ENCODE peak calls at places on chromosome 6, in nine cellular contexts. One of them, this sample, is unnamed.

GRCh38 chr6:144346719-144347446 is 61.7 kb downstream of the UTRN start:
- DNase-seq in progenitor cell of endocrine pancreas: no peak
- DNase-seq in lower lobe of right lung: no peak
- DNase-seq in GM20000: no peak
- DNase-seq in brain microvascular endothelial cell: peak
- DNase-seq in H9: no peak
- DNase-seq in endothelial cell: no peak
- DNase-seq in AG04450: peak
- DNase-seq in thyroid gland: no peak
- DNase-seq in this sample: no peak

GRCh38 chr6:112360498-112360897 is 13.4 kb downstream of the RFPL4B start:
- DNase-seq in progenitor cell of endocrine pancreas: no peak
- DNase-seq in lower lobe of right lung: no peak
- DNase-seq in GM20000: no peak
- DNase-seq in brain microvascular endothelial cell: peak
- DNase-seq in H9: no peak
- DNase-seq in endothelial cell: no peak
- DNase-seq in AG04450: no peak
- DNase-seq in thyroid gland: peak
- DNase-seq in this sample: no peak

GRCh38 chr6:169592558-169592957 is 109.3 kb downstream of the WDR27 start:
- DNase-seq in progenitor cell of endocrine pancreas: no peak
- DNase-seq in lower lobe of right lung: no peak
- DNase-seq in GM20000: no peak
- DNase-seq in brain microvascular endothelial cell: peak
- DNase-seq in H9: no peak
- DNase-seq in endothelial cell: no peak
- DNase-seq in AG04450: peak
- DNase-seq in thyroid gland: no peak
- DNase-seq in this sample: no peak

GRCh38 chr6:78829407-78829806 is 37.9 kb upstream of the IRAK1BP1 start:
- DNase-seq in progenitor cell of endocrine pancreas: no peak
- DNase-seq in lower lobe of right lung: no peak
- DNase-seq in GM20000: no peak
- DNase-seq in brain microvascular endothelial cell: no peak
- DNase-seq in H9: no peak
- DNase-seq in endothelial cell: no peak
- DNase-seq in AG04450: no peak
- DNase-seq in thyroid gland: no peak
- DNase-seq in this sample: no peak

GRCh38 chr6:25987845-25988244 is 25.2 kb downstream of the TRIM38 start:
- DNase-seq in progenitor cell of endocrine pancreas: no peak
- DNase-seq in lower lobe of right lung: no peak
- DNase-seq in GM20000: no peak
- DNase-seq in brain microvascular endothelial cell: no peak
- DNase-seq in H9: peak
- DNase-seq in endothelial cell: no peak
- DNase-seq in AG04450: no peak
- DNase-seq in thyroid gland: no peak
- DNase-seq in this sample: no peak

GRCh38 chr6:170151235-170152110 is 139.4 kb downstream of the DLL1 start:
- DNase-seq in progenitor cell of endocrine pancreas: no peak
- DNase-seq in lower lobe of right lung: peak
- DNase-seq in GM20000: no peak
- DNase-seq in brain microvascular endothelial cell: no peak
- DNase-seq in H9: no peak
- DNase-seq in endothelial cell: no peak
- DNase-seq in AG04450: no peak
- DNase-seq in thyroid gland: no peak
- DNase-seq in this sample: no peak

GRCh38 chr6:26640806-26641205 is 18.7 kb downstream of the ZNF322 start:
- DNase-seq in progenitor cell of endocrine pancreas: no peak
- DNase-seq in lower lobe of right lung: no peak
- DNase-seq in GM20000: no peak
- DNase-seq in brain microvascular endothelial cell: no peak
- DNase-seq in H9: no peak
- DNase-seq in endothelial cell: no peak
- DNase-seq in AG04450: no peak
- DNase-seq in thyroid gland: no peak
- DNase-seq in this sample: no peak

GRCh38 chr6:72589096-72589495 is 32.8 kb upstream of the KCNQ5 start:
- DNase-seq in progenitor cell of endocrine pancreas: no peak
- DNase-seq in lower lobe of right lung: no peak
- DNase-seq in GM20000: no peak
- DNase-seq in brain microvascular endothelial cell: no peak
- DNase-seq in H9: no peak
- DNase-seq in endothelial cell: no peak
- DNase-seq in AG04450: no peak
- DNase-seq in thyroid gland: no peak
- DNase-seq in this sample: no peak

GRCh38 chr6:167750956-167751358 is 75.8 kb upstream of the AFDN start:
- DNase-seq in progenitor cell of endocrine pancreas: peak
- DNase-seq in lower lobe of right lung: peak
- DNase-seq in GM20000: no peak
- DNase-seq in brain microvascular endothelial cell: no peak
- DNase-seq in H9: peak
- DNase-seq in endothelial cell: no peak
- DNase-seq in AG04450: no peak
- DNase-seq in thyroid gland: peak
- DNase-seq in this sample: no peak

GRCh38 chr6:160431231-160431630 is 83.1 kb downstream of the SLC22A3 start:
- DNase-seq in progenitor cell of endocrine pancreas: no peak
- DNase-seq in lower lobe of right lung: no peak
- DNase-seq in GM20000: no peak
- DNase-seq in brain microvascular endothelial cell: peak
- DNase-seq in H9: no peak
- DNase-seq in endothelial cell: no peak
- DNase-seq in AG04450: peak
- DNase-seq in thyroid gland: no peak
- DNase-seq in this sample: no peak

DNA sequence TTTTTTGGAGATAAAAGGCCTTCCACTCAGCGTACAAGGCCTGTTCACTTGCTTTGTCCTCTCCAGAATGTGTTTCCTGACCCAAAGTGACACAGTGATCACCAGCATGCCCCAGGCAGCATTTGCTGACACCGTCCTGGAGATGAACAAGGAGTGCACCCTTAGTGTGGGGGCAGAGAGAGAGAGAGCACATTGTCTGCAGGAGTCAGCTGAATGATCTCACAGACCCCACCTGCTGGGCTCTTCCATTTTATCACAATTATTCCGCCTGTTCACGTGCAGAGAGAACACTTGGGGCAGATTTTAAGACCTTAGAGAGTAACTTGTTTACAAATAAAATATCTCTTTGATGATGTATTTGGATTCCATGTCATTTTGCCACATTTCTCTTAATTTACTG is 22.4 kb upstream of the MAS1L start:
- DNase-seq in progenitor cell of endocrine pancreas: no peak
- DNase-seq in lower lobe of right lung: no peak
- DNase-seq in GM20000: no peak
- DNase-seq in brain microvascular endothelial cell: no peak
- DNase-seq in H9: peak
- DNase-seq in endothelial cell: no peak
- DNase-seq in AG04450: no peak
- DNase-seq in thyroid gland: no peak
- DNase-seq in this sample: peak
- TF ChIP-seq CTCF in progenitor cell of endocrine pancreas: no peak
- TF ChIP-seq CTCF in lower lobe of right lung: no peak
- TF ChIP-seq CTCF in GM20000: no peak
- TF ChIP-seq CTCF in brain microvascular endothelial cell: peak
- TF ChIP-seq CTCF in H9: peak
- TF ChIP-seq CTCF in endothelial cell: no peak
- TF ChIP-seq CTCF in AG04450: no peak
- TF ChIP-seq CTCF in thyroid gland: no peak
- TF ChIP-seq CTCF in this sample: no peak

GRCh38 chr6:20158691-20159090 is 53.6 kb downstream of the MBOAT1 start:
- DNase-seq in progenitor cell of endocrine pancreas: no peak
- DNase-seq in lower lobe of right lung: no peak
- DNase-seq in GM20000: no peak
- DNase-seq in brain microvascular endothelial cell: no peak
- DNase-seq in H9: no peak
- DNase-seq in endothelial cell: no peak
- DNase-seq in AG04450: no peak
- DNase-seq in thyroid gland: no peak
- DNase-seq in this sample: no peak
- TF ChIP-seq CTCF in progenitor cell of endocrine pancreas: no peak
- TF ChIP-seq CTCF in lower lobe of right lung: no peak
- TF ChIP-seq CTCF in GM20000: no peak
- TF ChIP-seq CTCF in brain microvascular endothelial cell: no peak
- TF ChIP-seq CTCF in H9: no peak
- TF ChIP-seq CTCF in endothelial cell: no peak
- TF ChIP-seq CTCF in AG04450: no peak
- TF ChIP-seq CTCF in thyroid gland: no peak
- TF ChIP-seq CTCF in this sample: no peak

GRCh38 chr6:30676660-30677270 is 4.0 kb upstream of the DHX16 start:
- DNase-seq in progenitor cell of endocrine pancreas: no peak
- DNase-seq in lower lobe of right lung: no peak
- DNase-seq in GM20000: no peak
- DNase-seq in brain microvascular endothelial cell: no peak
- DNase-seq in H9: no peak
- DNase-seq in endothelial cell: no peak
- DNase-seq in AG04450: no peak
- DNase-seq in thyroid gland: no peak
- DNase-seq in this sample: no peak

GRCh38 chr6:30664994-30665767 is 7.6 kb downstream of the DHX16 start:
- DNase-seq in progenitor cell of endocrine pancreas: no peak
- DNase-seq in lower lobe of right lung: no peak
- DNase-seq in GM20000: no peak
- DNase-seq in brain microvascular endothelial cell: no peak
- DNase-seq in H9: no peak
- DNase-seq in endothelial cell: no peak
- DNase-seq in AG04450: no peak
- DNase-seq in thyroid gland: no peak
- DNase-seq in this sample: no peak

GRCh38 chr6:30672445-30673253 is at the start of gene DHX16:
- DNase-seq in progenitor cell of endocrine pancreas: peak
- DNase-seq in lower lobe of right lung: peak
- DNase-seq in GM20000: peak
- DNase-seq in brain microvascular endothelial cell: peak
- DNase-seq in H9: peak
- DNase-seq in endothelial cell: peak
- DNase-seq in AG04450: peak
- DNase-seq in thyroid gland: peak
- DNase-seq in this sample: peak

DNA sequence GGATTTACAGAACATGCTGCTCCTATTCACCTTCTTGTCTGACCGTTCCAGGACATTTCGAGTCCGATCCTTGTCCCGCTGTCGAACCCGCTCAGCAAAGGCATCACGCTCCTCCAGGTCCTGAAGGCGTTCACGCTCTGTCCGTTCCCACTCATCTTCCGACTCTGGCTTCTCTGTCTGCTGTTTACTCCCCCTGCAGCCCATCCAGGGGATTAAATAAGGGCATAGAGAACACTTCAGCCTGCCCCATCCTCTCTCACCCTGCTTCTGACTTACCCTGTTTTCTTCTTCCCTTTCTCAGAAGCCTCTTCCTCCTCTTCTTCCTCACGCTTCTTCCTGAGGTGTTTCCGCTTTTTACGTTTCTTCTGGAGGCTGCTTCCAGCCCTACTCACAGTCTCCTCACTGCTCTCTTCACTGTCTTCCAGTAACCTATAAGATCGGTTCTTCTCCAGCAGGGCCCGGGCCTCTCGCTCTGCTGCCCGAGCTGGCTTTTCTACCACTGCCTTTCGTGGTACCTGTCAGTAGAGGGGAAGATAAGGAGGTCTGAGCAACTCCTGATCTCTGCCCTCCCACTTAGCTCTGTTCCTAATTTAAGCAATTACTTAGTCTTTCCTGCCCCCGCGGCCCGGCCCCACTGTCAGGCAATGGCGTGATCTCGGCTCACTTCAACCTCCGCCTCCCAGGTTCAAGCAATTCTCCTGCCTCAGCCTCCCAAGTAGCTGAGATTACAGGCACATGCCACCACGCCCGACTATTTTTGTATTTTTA is 1.9 kb downstream of the DHX16 start:
- DNase-seq in progenitor cell of endocrine pancreas: no peak
- DNase-seq in lower lobe of right lung: no peak
- DNase-seq in GM20000: no peak
- DNase-seq in brain microvascular endothelial cell: no peak
- DNase-seq in H9: no peak
- DNase-seq in endothelial cell: peak
- DNase-seq in AG04450: no peak
- DNase-seq in thyroid gland: no peak
- DNase-seq in this sample: no peak
- TF ChIP-seq CTCF in progenitor cell of endocrine pancreas: peak
- TF ChIP-seq CTCF in lower lobe of right lung: no peak
- TF ChIP-seq CTCF in GM20000: no peak
- TF ChIP-seq CTCF in brain microvascular endothelial cell: peak
- TF ChIP-seq CTCF in H9: peak
- TF ChIP-seq CTCF in endothelial cell: peak
- TF ChIP-seq CTCF in AG04450: peak
- TF ChIP-seq CTCF in thyroid gland: no peak
- TF ChIP-seq CTCF in this sample: peak

GRCh38 chr6:111258615-111259088 is 171.3 kb downstream of the SLC16A10 start:
- DNase-seq in progenitor cell of endocrine pancreas: no peak
- DNase-seq in lower lobe of right lung: no peak
- DNase-seq in GM20000: no peak
- DNase-seq in brain microvascular endothelial cell: no peak
- DNase-seq in H9: no peak
- DNase-seq in endothelial cell: no peak
- DNase-seq in AG04450: no peak
- DNase-seq in thyroid gland: no peak
- DNase-seq in this sample: no peak

GRCh38 chr6:111254779-111255166 is 167.5 kb downstream of the SLC16A10 start:
- DNase-seq in progenitor cell of endocrine pancreas: no peak
- DNase-seq in lower lobe of right lung: no peak
- DNase-seq in GM20000: no peak
- DNase-seq in brain microvascular endothelial cell: no peak
- DNase-seq in H9: no peak
- DNase-seq in endothelial cell: no peak
- DNase-seq in AG04450: no peak
- DNase-seq in thyroid gland: no peak
- DNase-seq in this sample: no peak

GRCh38 chr6:111259089-111259831 is 172.0 kb downstream of the SLC16A10 start:
- DNase-seq in progenitor cell of endocrine pancreas: peak
- DNase-seq in lower lobe of right lung: peak
- DNase-seq in GM20000: peak
- DNase-seq in brain microvascular endothelial cell: peak
- DNase-seq in H9: peak
- DNase-seq in endothelial cell: peak
- DNase-seq in AG04450: peak
- DNase-seq in thyroid gland: peak
- DNase-seq in this sample: peak

GRCh38 chr6:111253999-111254778 is 166.9 kb downstream of the SLC16A10 start:
- DNase-seq in progenitor cell of endocrine pancreas: no peak
- DNase-seq in lower lobe of right lung: no peak
- DNase-seq in GM20000: no peak
- DNase-seq in brain microvascular endothelial cell: no peak
- DNase-seq in H9: peak
- DNase-seq in endothelial cell: no peak
- DNase-seq in AG04450: no peak
- DNase-seq in thyroid gland: no peak
- DNase-seq in this sample: no peak

DNA sequence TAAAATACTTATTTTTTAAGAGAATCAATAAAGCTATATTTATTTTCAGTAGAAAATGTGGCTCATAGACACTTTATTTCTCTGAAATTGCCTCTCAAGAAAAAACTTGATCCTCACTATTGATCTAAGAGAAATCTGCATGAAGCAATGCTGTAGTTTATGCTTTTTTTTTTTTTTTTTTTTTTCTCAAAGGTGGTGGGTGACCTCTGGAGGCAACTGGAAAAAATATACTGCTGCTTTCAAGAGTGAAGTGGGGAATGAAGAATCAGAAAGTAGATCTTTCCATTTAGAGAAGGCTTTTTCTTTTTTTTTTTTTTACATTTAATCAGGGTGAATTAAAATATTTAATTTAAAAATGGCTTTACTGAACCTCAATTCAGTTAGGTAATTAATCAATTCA is 169.3 kb downstream of the SLC16A10 start:
- DNase-seq in progenitor cell of endocrine pancreas: no peak
- DNase-seq in lower lobe of right lung: no peak
- DNase-seq in GM20000: no peak
- DNase-seq in brain microvascular endothelial cell: no peak
- DNase-seq in H9: no peak
- DNase-seq in endothelial cell: no peak
- DNase-seq in AG04450: no peak
- DNase-seq in thyroid gland: no peak
- DNase-seq in this sample: no peak
- TF ChIP-seq CTCF in progenitor cell of endocrine pancreas: peak
- TF ChIP-seq CTCF in lower lobe of right lung: no peak
- TF ChIP-seq CTCF in GM20000: no peak
- TF ChIP-seq CTCF in brain microvascular endothelial cell: peak
- TF ChIP-seq CTCF in H9: no peak
- TF ChIP-seq CTCF in endothelial cell: no peak
- TF ChIP-seq CTCF in AG04450: peak
- TF ChIP-seq CTCF in thyroid gland: no peak
- TF ChIP-seq CTCF in this sample: no peak